ENCODE peak calls at places on chromosomes 2 and 18, in ten cellular contexts. One of them, this sample, is unnamed.

GRCh38 chr2:47339745-47340541 is 63.0 kb upstream of the MSH2 start:
- DNase-seq in neural progenitor cell: no peak
- DNase-seq in naive thymus-derived CD4-positive, alpha-beta T cell: no peak
- DNase-seq in mammary epithelial cell: peak
- DNase-seq in IMR-90: peak
- DNase-seq in foreskin fibroblast: no peak
- DNase-seq in heart left ventricle: no peak
- DNase-seq in tibial artery: no peak
- DNase-seq in kidney epithelial cell: peak
- DNase-seq in A549: peak
- DNase-seq in this sample: no peak

GRCh38 chr18:38427234-38427633 is 861.6 kb upstream of the CELF4 start:
- DNase-seq in neural progenitor cell: peak
- DNase-seq in naive thymus-derived CD4-positive, alpha-beta T cell: no peak
- DNase-seq in mammary epithelial cell: no peak
- DNase-seq in IMR-90: no peak
- DNase-seq in foreskin fibroblast: no peak
- DNase-seq in heart left ventricle: no peak
- DNase-seq in tibial artery: no peak
- DNase-seq in kidney epithelial cell: no peak
- DNase-seq in A549: no peak
- DNase-seq in this sample: no peak

GRCh38 chr18:38047820-38048219 is 482.2 kb upstream of the CELF4 start:
- DNase-seq in neural progenitor cell: no peak
- DNase-seq in naive thymus-derived CD4-positive, alpha-beta T cell: no peak
- DNase-seq in mammary epithelial cell: no peak
- DNase-seq in IMR-90: no peak
- DNase-seq in foreskin fibroblast: no peak
- DNase-seq in heart left ventricle: no peak
- DNase-seq in tibial artery: no peak
- DNase-seq in kidney epithelial cell: no peak
- DNase-seq in A549: no peak
- DNase-seq in this sample: no peak

GRCh38 chr2:46385786-46386577 is 88.8 kb downstream of the EPAS1 start:
- DNase-seq in neural progenitor cell: no peak
- DNase-seq in naive thymus-derived CD4-positive, alpha-beta T cell: no peak
- DNase-seq in mammary epithelial cell: peak
- DNase-seq in IMR-90: peak
- DNase-seq in foreskin fibroblast: peak
- DNase-seq in heart left ventricle: no peak
- DNase-seq in tibial artery: no peak
- DNase-seq in kidney epithelial cell: no peak
- DNase-seq in A549: peak
- DNase-seq in this sample: no peak

GRCh38 chr2:70454936-70455544 is 98.6 kb downstream of the TGFA start:
- DNase-seq in neural progenitor cell: no peak
- DNase-seq in naive thymus-derived CD4-positive, alpha-beta T cell: no peak
- DNase-seq in mammary epithelial cell: peak
- DNase-seq in IMR-90: no peak
- DNase-seq in foreskin fibroblast: no peak
- DNase-seq in heart left ventricle: no peak
- DNase-seq in tibial artery: no peak
- DNase-seq in kidney epithelial cell: no peak
- DNase-seq in A549: no peak
- DNase-seq in this sample: no peak

GRCh38 chr2:200159366-200159720 is 147.2 kb upstream of the SPATS2L start:
- DNase-seq in neural progenitor cell: no peak
- DNase-seq in naive thymus-derived CD4-positive, alpha-beta T cell: no peak
- DNase-seq in mammary epithelial cell: peak
- DNase-seq in IMR-90: peak
- DNase-seq in foreskin fibroblast: peak
- DNase-seq in heart left ventricle: no peak
- DNase-seq in tibial artery: no peak
- DNase-seq in kidney epithelial cell: no peak
- DNase-seq in A549: no peak
- DNase-seq in this sample: no peak

GRCh38 chr2:8525582-8526402 is 156.1 kb upstream of the ID2 start:
- DNase-seq in neural progenitor cell: peak
- DNase-seq in naive thymus-derived CD4-positive, alpha-beta T cell: no peak
- DNase-seq in mammary epithelial cell: peak
- DNase-seq in IMR-90: peak
- DNase-seq in foreskin fibroblast: no peak
- DNase-seq in heart left ventricle: peak
- DNase-seq in tibial artery: peak
- DNase-seq in kidney epithelial cell: peak
- DNase-seq in A549: peak
- DNase-seq in this sample: no peak

GRCh38 chr18:8162797-8163196 is 446.4 kb upstream of the RAB12 start:
- DNase-seq in neural progenitor cell: peak
- DNase-seq in naive thymus-derived CD4-positive, alpha-beta T cell: no peak
- DNase-seq in mammary epithelial cell: peak
- DNase-seq in IMR-90: no peak
- DNase-seq in foreskin fibroblast: no peak
- DNase-seq in heart left ventricle: no peak
- DNase-seq in tibial artery: no peak
- DNase-seq in kidney epithelial cell: no peak
- DNase-seq in A549: no peak
- DNase-seq in this sample: no peak

GRCh38 chr2:188975497-188976102 is 1.4 kb downstream of the COL3A1 start:
- DNase-seq in neural progenitor cell: no peak
- DNase-seq in naive thymus-derived CD4-positive, alpha-beta T cell: no peak
- DNase-seq in mammary epithelial cell: no peak
- DNase-seq in IMR-90: peak
- DNase-seq in foreskin fibroblast: peak
- DNase-seq in heart left ventricle: peak
- DNase-seq in tibial artery: peak
- DNase-seq in kidney epithelial cell: no peak
- DNase-seq in A549: no peak
- DNase-seq in this sample: peak

GRCh38 chr2:188974184-188974583 is at the start of gene COL3A1:
- DNase-seq in neural progenitor cell: no peak
- DNase-seq in naive thymus-derived CD4-positive, alpha-beta T cell: no peak
- DNase-seq in mammary epithelial cell: no peak
- DNase-seq in IMR-90: peak
- DNase-seq in foreskin fibroblast: peak
- DNase-seq in heart left ventricle: peak
- DNase-seq in tibial artery: peak
- DNase-seq in kidney epithelial cell: no peak
- DNase-seq in A549: no peak
- DNase-seq in this sample: peak

GRCh38 chr2:188978291-188979081 is 4.3 kb downstream of the COL3A1 start:
- DNase-seq in neural progenitor cell: peak
- DNase-seq in naive thymus-derived CD4-positive, alpha-beta T cell: no peak
- DNase-seq in mammary epithelial cell: peak
- DNase-seq in IMR-90: peak
- DNase-seq in foreskin fibroblast: peak
- DNase-seq in heart left ventricle: no peak
- DNase-seq in tibial artery: peak
- DNase-seq in kidney epithelial cell: peak
- DNase-seq in A549: peak
- DNase-seq in this sample: no peak

GRCh38 chr2:188979119-188979729 is 5.1 kb downstream of the COL3A1 start:
- DNase-seq in neural progenitor cell: no peak
- DNase-seq in naive thymus-derived CD4-positive, alpha-beta T cell: no peak
- DNase-seq in mammary epithelial cell: no peak
- DNase-seq in IMR-90: peak
- DNase-seq in foreskin fibroblast: no peak
- DNase-seq in heart left ventricle: no peak
- DNase-seq in tibial artery: no peak
- DNase-seq in kidney epithelial cell: no peak
- DNase-seq in A549: no peak
- DNase-seq in this sample: no peak

DNA sequence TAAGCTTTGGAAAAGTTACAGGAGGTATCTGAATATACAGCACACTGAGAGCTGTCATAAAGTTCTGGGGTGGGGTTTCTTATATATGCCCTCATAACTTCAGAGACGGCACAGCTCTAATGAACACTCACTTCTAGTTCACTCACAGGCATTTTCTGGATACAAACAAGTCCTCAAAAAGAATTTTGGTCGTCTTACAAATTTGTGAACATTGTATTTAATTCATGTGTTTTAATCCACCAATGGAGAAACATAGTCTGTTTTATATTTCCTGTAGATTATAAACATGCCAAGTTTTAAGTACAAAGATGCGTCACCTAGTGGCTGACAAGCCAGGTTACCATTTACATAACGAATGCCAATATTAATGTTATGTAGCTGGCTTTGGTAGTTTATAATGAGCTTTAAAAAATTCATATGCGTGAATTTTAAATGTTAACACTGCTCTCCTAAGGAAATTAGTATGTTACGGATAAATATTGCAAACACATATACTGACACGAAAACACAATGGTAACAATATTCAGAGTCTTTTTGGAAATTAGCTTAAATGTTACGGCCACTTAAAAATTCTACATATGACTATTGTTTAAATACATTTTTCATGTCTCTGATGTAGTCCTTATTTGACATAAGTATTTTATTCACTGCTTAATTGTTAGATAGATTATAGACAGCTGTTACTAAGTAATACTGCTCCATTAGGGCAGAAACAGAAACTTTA is 2.5 kb downstream of the COL3A1 start:
- DNase-seq in neural progenitor cell: no peak
- DNase-seq in naive thymus-derived CD4-positive, alpha-beta T cell: no peak
- DNase-seq in mammary epithelial cell: no peak
- DNase-seq in IMR-90: peak
- DNase-seq in foreskin fibroblast: no peak
- DNase-seq in heart left ventricle: no peak
- DNase-seq in tibial artery: no peak
- DNase-seq in kidney epithelial cell: no peak
- DNase-seq in A549: no peak
- DNase-seq in this sample: no peak
- H3K4me3 ChIP-seq in neural progenitor cell: no peak
- H3K4me3 ChIP-seq in naive thymus-derived CD4-positive, alpha-beta T cell: no peak
- H3K4me3 ChIP-seq in mammary epithelial cell: no peak
- H3K4me3 ChIP-seq in IMR-90: peak
- H3K4me3 ChIP-seq in foreskin fibroblast: peak
- H3K4me3 ChIP-seq in heart left ventricle: peak
- H3K4me3 ChIP-seq in tibial artery: peak
- H3K4me3 ChIP-seq in kidney epithelial cell: no peak
- H3K4me3 ChIP-seq in A549: no peak
- H3K4me3 ChIP-seq in this sample: peak

DNA sequence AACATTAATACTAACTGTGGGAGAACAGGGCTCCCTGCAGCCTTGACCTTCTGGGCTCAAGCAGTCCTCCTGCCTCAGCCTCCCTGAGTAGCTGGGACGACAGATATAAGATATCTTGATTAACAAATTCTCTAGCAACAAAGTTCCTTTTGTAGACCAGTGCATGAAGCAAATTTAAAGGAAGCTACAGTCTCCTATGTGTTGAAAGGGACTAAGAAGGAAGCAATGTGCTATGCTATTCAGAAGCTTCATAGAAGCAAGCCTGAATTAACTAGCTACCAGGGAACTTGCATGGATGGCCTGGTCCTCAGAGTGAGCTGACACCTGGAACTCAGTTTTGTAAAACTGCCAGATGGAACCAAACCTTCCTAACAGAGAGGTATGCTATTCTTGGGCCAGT is 33.2 kb downstream of the RAPH1 start:
- DNase-seq in neural progenitor cell: no peak
- DNase-seq in naive thymus-derived CD4-positive, alpha-beta T cell: no peak
- DNase-seq in mammary epithelial cell: no peak
- DNase-seq in IMR-90: no peak
- DNase-seq in foreskin fibroblast: no peak
- DNase-seq in heart left ventricle: no peak
- DNase-seq in tibial artery: no peak
- DNase-seq in kidney epithelial cell: no peak
- DNase-seq in A549: no peak
- DNase-seq in this sample: no peak
- H3K4me3 ChIP-seq in neural progenitor cell: no peak
- H3K4me3 ChIP-seq in naive thymus-derived CD4-positive, alpha-beta T cell: no peak
- H3K4me3 ChIP-seq in mammary epithelial cell: no peak
- H3K4me3 ChIP-seq in IMR-90: no peak
- H3K4me3 ChIP-seq in foreskin fibroblast: no peak
- H3K4me3 ChIP-seq in heart left ventricle: no peak
- H3K4me3 ChIP-seq in tibial artery: no peak
- H3K4me3 ChIP-seq in kidney epithelial cell: no peak
- H3K4me3 ChIP-seq in A549: no peak
- H3K4me3 ChIP-seq in this sample: no peak

DNA sequence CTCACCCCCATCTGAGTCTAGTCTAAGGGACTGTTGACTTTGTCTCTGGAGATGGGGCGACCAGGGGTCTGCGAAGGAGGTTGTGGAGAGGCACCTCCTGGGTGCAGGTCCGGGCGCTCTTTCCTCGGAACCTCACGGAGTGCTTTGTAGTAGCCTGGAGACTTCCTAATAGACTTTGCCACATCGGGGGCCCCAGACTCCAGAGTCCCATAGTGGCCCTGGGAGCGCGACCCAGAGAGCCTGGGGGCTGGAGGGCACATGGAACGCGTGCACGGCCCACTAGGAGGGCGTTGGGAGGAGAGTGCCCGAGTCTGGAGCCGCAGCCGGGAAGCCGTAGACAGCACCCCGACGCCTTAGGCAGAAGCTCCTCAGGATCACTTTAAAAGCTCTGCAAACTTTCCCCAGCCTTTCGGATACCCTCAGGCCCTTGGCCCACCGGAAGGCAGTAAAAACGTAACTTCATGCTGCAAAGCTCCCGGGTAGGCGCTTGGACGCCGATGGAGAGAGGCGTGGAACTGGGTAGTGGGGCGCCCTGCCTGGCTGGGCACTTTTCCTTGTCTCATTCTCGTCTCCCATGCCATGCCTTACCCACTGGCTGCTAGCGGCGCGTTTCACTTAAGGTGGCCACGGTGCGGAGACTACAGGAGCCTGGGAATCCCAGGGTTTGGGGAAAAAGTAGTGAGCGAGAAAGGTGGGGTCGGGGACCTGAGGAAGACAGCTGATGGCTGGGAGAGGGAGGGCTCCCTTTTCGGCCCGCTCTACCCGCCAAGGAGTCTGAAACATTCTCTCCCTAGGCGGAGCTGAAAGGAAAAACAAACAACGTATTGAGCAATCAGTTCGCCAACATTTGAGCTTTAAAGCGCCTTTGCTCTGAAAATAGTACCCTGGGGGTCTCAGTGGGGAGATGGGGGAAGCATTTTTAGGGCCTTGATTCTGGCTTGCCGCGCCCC is 141.7 kb downstream of the MEIS1 start:
- DNase-seq in neural progenitor cell: peak
- DNase-seq in naive thymus-derived CD4-positive, alpha-beta T cell: no peak
- DNase-seq in mammary epithelial cell: peak
- DNase-seq in IMR-90: peak
- DNase-seq in foreskin fibroblast: no peak
- DNase-seq in heart left ventricle: no peak
- DNase-seq in tibial artery: no peak
- DNase-seq in kidney epithelial cell: no peak
- DNase-seq in A549: peak
- DNase-seq in this sample: no peak
- H3K4me3 ChIP-seq in neural progenitor cell: peak
- H3K4me3 ChIP-seq in naive thymus-derived CD4-positive, alpha-beta T cell: no peak
- H3K4me3 ChIP-seq in mammary epithelial cell: peak
- H3K4me3 ChIP-seq in IMR-90: peak
- H3K4me3 ChIP-seq in foreskin fibroblast: peak
- H3K4me3 ChIP-seq in heart left ventricle: peak
- H3K4me3 ChIP-seq in tibial artery: peak
- H3K4me3 ChIP-seq in kidney epithelial cell: peak
- H3K4me3 ChIP-seq in A549: peak
- H3K4me3 ChIP-seq in this sample: peak

GRCh38 chr2:181313845-181314244 is 143.3 kb upstream of the ITGA4 start:
- DNase-seq in neural progenitor cell: no peak
- DNase-seq in naive thymus-derived CD4-positive, alpha-beta T cell: no peak
- DNase-seq in mammary epithelial cell: no peak
- DNase-seq in IMR-90: no peak
- DNase-seq in foreskin fibroblast: no peak
- DNase-seq in heart left ventricle: no peak
- DNase-seq in tibial artery: no peak
- DNase-seq in kidney epithelial cell: no peak
- DNase-seq in A549: no peak
- DNase-seq in this sample: no peak

GRCh38 chr2:181319291-181319690 is 137.9 kb upstream of the ITGA4 start:
- DNase-seq in neural progenitor cell: no peak
- DNase-seq in naive thymus-derived CD4-positive, alpha-beta T cell: no peak
- DNase-seq in mammary epithelial cell: no peak
- DNase-seq in IMR-90: no peak
- DNase-seq in foreskin fibroblast: no peak
- DNase-seq in heart left ventricle: no peak
- DNase-seq in tibial artery: no peak
- DNase-seq in kidney epithelial cell: no peak
- DNase-seq in A549: no peak
- DNase-seq in this sample: no peak

GRCh38 chr2:181318504-181319280 is 138.5 kb upstream of the ITGA4 start:
- DNase-seq in neural progenitor cell: peak
- DNase-seq in naive thymus-derived CD4-positive, alpha-beta T cell: no peak
- DNase-seq in mammary epithelial cell: no peak
- DNase-seq in IMR-90: no peak
- DNase-seq in foreskin fibroblast: no peak
- DNase-seq in heart left ventricle: no peak
- DNase-seq in tibial artery: no peak
- DNase-seq in kidney epithelial cell: no peak
- DNase-seq in A549: no peak
- DNase-seq in this sample: no peak

GRCh38 chr2:181320638-181321037 is 136.5 kb upstream of the ITGA4 start:
- DNase-seq in neural progenitor cell: no peak
- DNase-seq in naive thymus-derived CD4-positive, alpha-beta T cell: no peak
- DNase-seq in mammary epithelial cell: no peak
- DNase-seq in IMR-90: no peak
- DNase-seq in foreskin fibroblast: no peak
- DNase-seq in heart left ventricle: no peak
- DNase-seq in tibial artery: no peak
- DNase-seq in kidney epithelial cell: no peak
- DNase-seq in A549: no peak
- DNase-seq in this sample: no peak

DNA sequence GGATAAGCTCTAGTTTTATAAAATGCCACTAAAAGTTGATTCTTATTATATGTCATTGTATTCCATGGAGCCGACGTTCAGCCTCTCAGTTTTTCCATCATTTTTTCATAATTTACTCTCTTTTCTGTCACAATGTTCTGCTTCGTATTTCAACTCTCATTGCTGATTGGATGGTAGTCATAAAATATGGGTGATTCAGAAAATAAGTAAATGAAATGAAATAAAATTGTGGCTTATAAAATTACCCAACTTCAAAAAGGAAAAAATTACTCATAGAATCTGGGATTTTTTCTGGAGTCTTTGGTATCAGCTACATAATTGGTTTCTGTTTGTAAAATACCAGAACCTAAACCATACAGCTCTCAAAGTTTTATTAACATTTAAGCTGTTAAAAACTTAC is 139.7 kb upstream of the ITGA4 start:
- DNase-seq in neural progenitor cell: no peak
- DNase-seq in naive thymus-derived CD4-positive, alpha-beta T cell: no peak
- DNase-seq in mammary epithelial cell: no peak
- DNase-seq in IMR-90: no peak
- DNase-seq in foreskin fibroblast: no peak
- DNase-seq in heart left ventricle: no peak
- DNase-seq in tibial artery: no peak
- DNase-seq in kidney epithelial cell: no peak
- DNase-seq in A549: no peak
- DNase-seq in this sample: no peak
- H3K4me3 ChIP-seq in neural progenitor cell: no peak
- H3K4me3 ChIP-seq in naive thymus-derived CD4-positive, alpha-beta T cell: no peak
- H3K4me3 ChIP-seq in mammary epithelial cell: no peak
- H3K4me3 ChIP-seq in IMR-90: no peak
- H3K4me3 ChIP-seq in foreskin fibroblast: no peak
- H3K4me3 ChIP-seq in heart left ventricle: no peak
- H3K4me3 ChIP-seq in tibial artery: no peak
- H3K4me3 ChIP-seq in kidney epithelial cell: no peak
- H3K4me3 ChIP-seq in A549: no peak
- H3K4me3 ChIP-seq in this sample: no peak